ENCODE peak calls at places on chromosomes 1 and 21, in four cellular contexts. One of them, this sample, is unnamed.

GRCh38 chr1:8652607-8653046 is 164.8 kb downstream of the RERE start:
- DNase-seq in activated CD4-positive, CD25-positive, alpha-beta regulatory T cell: no peak
- DNase-seq in Daoy: no peak
- DNase-seq in Calu3: no peak
- DNase-seq in this sample: no peak

GRCh38 chr1:1847061-1847460 is 43.8 kb downstream of the GNB1 start:
- DNase-seq in activated CD4-positive, CD25-positive, alpha-beta regulatory T cell: no peak
- DNase-seq in Calu3: no peak
- DNase-seq in Daoy: no peak
- DNase-seq in this sample: no peak

GRCh38 chr1:170530972-170531757 is 801 bp upstream of the GORAB start:
- DNase-seq in Calu3: peak
- DNase-seq in activated CD4-positive, CD25-positive, alpha-beta regulatory T cell: no peak
- DNase-seq in Daoy: no peak
- DNase-seq in this sample: no peak

GRCh38 chr1:42934111-42934510 is 24.6 kb downstream of the SLC2A1 start:
- DNase-seq in Calu3: no peak
- DNase-seq in Daoy: no peak
- DNase-seq in activated CD4-positive, CD25-positive, alpha-beta regulatory T cell: no peak
- DNase-seq in this sample: no peak

GRCh38 chr21:36229181-36229580 is 72.6 kb downstream of the DOP1B start:
- DNase-seq in Daoy: no peak
- DNase-seq in Calu3: no peak
- DNase-seq in activated CD4-positive, CD25-positive, alpha-beta regulatory T cell: no peak
- DNase-seq in this sample: no peak

GRCh38 chr1:204417231-204417997 is 5.8 kb upstream of the PPP1R15B start:
- DNase-seq in Calu3: peak
- DNase-seq in Daoy: peak
- DNase-seq in activated CD4-positive, CD25-positive, alpha-beta regulatory T cell: no peak
- DNase-seq in this sample: peak

GRCh38 chr1:243882276-243882675 is 32.2 kb upstream of the AKT3 start:
- DNase-seq in Calu3: no peak
- DNase-seq in Daoy: peak
- DNase-seq in activated CD4-positive, CD25-positive, alpha-beta regulatory T cell: no peak
- DNase-seq in this sample: no peak

GRCh38 chr1:234647758-234648157 is 37.8 kb upstream of the IRF2BP2 start:
- DNase-seq in Daoy: peak
- DNase-seq in activated CD4-positive, CD25-positive, alpha-beta regulatory T cell: no peak
- DNase-seq in Calu3: no peak
- DNase-seq in this sample: no peak

GRCh38 chr1:155253797-155254196 is 1.5 kb downstream of the ENTREP3 start:
- DNase-seq in Calu3: no peak
- DNase-seq in Daoy: no peak
- DNase-seq in activated CD4-positive, CD25-positive, alpha-beta regulatory T cell: no peak
- DNase-seq in this sample: no peak

GRCh38 chr1:91610829-91611228 is 110.2 kb downstream of the CDC7 start:
- DNase-seq in Daoy: no peak
- DNase-seq in activated CD4-positive, CD25-positive, alpha-beta regulatory T cell: no peak
- DNase-seq in Calu3: no peak
- DNase-seq in this sample: no peak

GRCh38 chr1:85576642-85577420 is 3.7 kb upstream of the CCN1 start:
- DNase-seq in activated CD4-positive, CD25-positive, alpha-beta regulatory T cell: no peak
- DNase-seq in Daoy: peak
- DNase-seq in Calu3: peak
- DNase-seq in this sample: no peak

GRCh38 chr1:20411196-20411980 is 74.6 kb downstream of the CAMK2N1 start:
- DNase-seq in activated CD4-positive, CD25-positive, alpha-beta regulatory T cell: peak
- DNase-seq in Calu3: peak
- DNase-seq in Daoy: peak
- DNase-seq in this sample: no peak

GRCh38 chr1:240802271-240802670 is 190.3 kb upstream of the GREM2 start:
- DNase-seq in Daoy: no peak
- DNase-seq in Calu3: no peak
- DNase-seq in activated CD4-positive, CD25-positive, alpha-beta regulatory T cell: no peak
- DNase-seq in this sample: no peak

GRCh38 chr1:56799605-56800398 is 19.4 kb downstream of the FYB2 start:
- DNase-seq in Daoy: no peak
- DNase-seq in activated CD4-positive, CD25-positive, alpha-beta regulatory T cell: no peak
- DNase-seq in Calu3: no peak
- DNase-seq in this sample: no peak